ENCODE peak calls at places on chromosomes 4 and X, in five cellular contexts. One of them, this sample, is unnamed.
A peak's percentile ranks its signal among the peaks of the same experiment; 100 is the strongest.

GRCh38 chr4:187814737-187815465 is 180.7 kb upstream of the ZFP42 start:
- DNase-seq in hippocampal formation: no peak
- DNase-seq in cardiac fibroblast: peak; percentile 45
- DNase-seq in activated T-helper 1 cell treated with anti-CD3 and anti-CD28 coated beads, Interleukin-12 subunit alpha, Interleukin-12 subunit beta, Interleukin-2, Interleukin-4 antibody, amounts not matched to agents 30 ng/mL and 10 ng/mL and 1 ng/mL, durations not matched to agents 14 hours and 24 hours and 36 hours: no peak
- DNase-seq in activated T-cell treated with anti-CD3 and anti-CD28 coated beads, Interleukin-2, amount 50 U/mL, for 72 hours: peak; percentile 1
- DNase-seq in this sample: no peak

GRCh38 chrX:137033774-137034507 is at the start of gene GPR101:
- DNase-seq in activated T-helper 1 cell treated with anti-CD3 and anti-CD28 coated beads, Interleukin-12 subunit alpha, Interleukin-12 subunit beta, Interleukin-2, Interleukin-4 antibody, amounts not matched to agents 30 ng/mL and 10 ng/mL and 1 ng/mL, durations not matched to agents 14 hours and 24 hours and 36 hours: no peak
- DNase-seq in hippocampal formation: no peak
- DNase-seq in cardiac fibroblast: no peak
- DNase-seq in activated T-cell treated with anti-CD3 and anti-CD28 coated beads, Interleukin-2, amount 50 U/mL, for 72 hours: peak; percentile 20
- DNase-seq in this sample: no peak

GRCh38 chrX:132953358-132953757 is 5.1 kb downstream of the HS6ST2 start:
- DNase-seq in activated T-cell treated with anti-CD3 and anti-CD28 coated beads, Interleukin-2, amount 50 U/mL, for 72 hours: no peak
- DNase-seq in activated T-helper 1 cell treated with anti-CD3 and anti-CD28 coated beads, Interleukin-12 subunit alpha, Interleukin-12 subunit beta, Interleukin-2, Interleukin-4 antibody, amounts not matched to agents 30 ng/mL and 10 ng/mL and 1 ng/mL, durations not matched to agents 14 hours and 24 hours and 36 hours: no peak
- DNase-seq in hippocampal formation: no peak
- DNase-seq in cardiac fibroblast: no peak
- DNase-seq in this sample: no peak

GRCh38 chr4:62292911-62293310 is 1092.8 kb downstream of the ADGRL3 start:
- DNase-seq in cardiac fibroblast: no peak
- DNase-seq in activated T-cell treated with anti-CD3 and anti-CD28 coated beads, Interleukin-2, amount 50 U/mL, for 72 hours: no peak
- DNase-seq in hippocampal formation: no peak
- DNase-seq in activated T-helper 1 cell treated with anti-CD3 and anti-CD28 coated beads, Interleukin-12 subunit alpha, Interleukin-12 subunit beta, Interleukin-2, Interleukin-4 antibody, amounts not matched to agents 30 ng/mL and 10 ng/mL and 1 ng/mL, durations not matched to agents 14 hours and 24 hours and 36 hours: no peak
- DNase-seq in this sample: no peak

GRCh38 chr4:155748039-155748438 is 10.8 kb upstream of the GUCY1B1 start:
- DNase-seq in cardiac fibroblast: no peak
- DNase-seq in activated T-cell treated with anti-CD3 and anti-CD28 coated beads, Interleukin-2, amount 50 U/mL, for 72 hours: no peak
- DNase-seq in hippocampal formation: no peak
- DNase-seq in activated T-helper 1 cell treated with anti-CD3 and anti-CD28 coated beads, Interleukin-12 subunit alpha, Interleukin-12 subunit beta, Interleukin-2, Interleukin-4 antibody, amounts not matched to agents 30 ng/mL and 10 ng/mL and 1 ng/mL, durations not matched to agents 14 hours and 24 hours and 36 hours: no peak
- DNase-seq in this sample: no peak

GRCh38 chr4:138891610-138892009 is 124.0 kb upstream of the NOCT start:
- DNase-seq in activated T-helper 1 cell treated with anti-CD3 and anti-CD28 coated beads, Interleukin-12 subunit alpha, Interleukin-12 subunit beta, Interleukin-2, Interleukin-4 antibody, amounts not matched to agents 30 ng/mL and 10 ng/mL and 1 ng/mL, durations not matched to agents 14 hours and 24 hours and 36 hours: no peak
- DNase-seq in hippocampal formation: no peak
- DNase-seq in cardiac fibroblast: no peak
- DNase-seq in activated T-cell treated with anti-CD3 and anti-CD28 coated beads, Interleukin-2, amount 50 U/mL, for 72 hours: no peak
- DNase-seq in this sample: no peak

GRCh38 chrX:133649659-133650058 is 234.4 kb upstream of the GPC4 start:
- DNase-seq in hippocampal formation: no peak
- DNase-seq in activated T-helper 1 cell treated with anti-CD3 and anti-CD28 coated beads, Interleukin-12 subunit alpha, Interleukin-12 subunit beta, Interleukin-2, Interleukin-4 antibody, amounts not matched to agents 30 ng/mL and 10 ng/mL and 1 ng/mL, durations not matched to agents 14 hours and 24 hours and 36 hours: no peak
- DNase-seq in cardiac fibroblast: no peak
- DNase-seq in activated T-cell treated with anti-CD3 and anti-CD28 coated beads, Interleukin-2, amount 50 U/mL, for 72 hours: no peak
- DNase-seq in this sample: no peak

GRCh38 chrX:48599341-48599740 is 2.0 kb downstream of the WDR13 start:
- DNase-seq in activated T-helper 1 cell treated with anti-CD3 and anti-CD28 coated beads, Interleukin-12 subunit alpha, Interleukin-12 subunit beta, Interleukin-2, Interleukin-4 antibody, amounts not matched to agents 30 ng/mL and 10 ng/mL and 1 ng/mL, durations not matched to agents 14 hours and 24 hours and 36 hours: no peak
- DNase-seq in activated T-cell treated with anti-CD3 and anti-CD28 coated beads, Interleukin-2, amount 50 U/mL, for 72 hours: no peak
- DNase-seq in hippocampal formation: no peak
- DNase-seq in cardiac fibroblast: no peak
- DNase-seq in this sample: no peak

GRCh38 chr4:184267673-184268573 is 50.2 kb upstream of the ENPP6 start:
- DNase-seq in hippocampal formation: no peak
- DNase-seq in cardiac fibroblast: peak; percentile 98
- DNase-seq in activated T-helper 1 cell treated with anti-CD3 and anti-CD28 coated beads, Interleukin-12 subunit alpha, Interleukin-12 subunit beta, Interleukin-2, Interleukin-4 antibody, amounts not matched to agents 30 ng/mL and 10 ng/mL and 1 ng/mL, durations not matched to agents 14 hours and 24 hours and 36 hours: peak; percentile 81
- DNase-seq in activated T-cell treated with anti-CD3 and anti-CD28 coated beads, Interleukin-2, amount 50 U/mL, for 72 hours: peak; percentile 81
- DNase-seq in this sample: peak; percentile 85

GRCh38 chrX:40099046-40099968 is 1.5 kb upstream of the BCOR start:
- DNase-seq in cardiac fibroblast: peak; percentile 23
- DNase-seq in hippocampal formation: no peak
- DNase-seq in activated T-helper 1 cell treated with anti-CD3 and anti-CD28 coated beads, Interleukin-12 subunit alpha, Interleukin-12 subunit beta, Interleukin-2, Interleukin-4 antibody, amounts not matched to agents 30 ng/mL and 10 ng/mL and 1 ng/mL, durations not matched to agents 14 hours and 24 hours and 36 hours: peak; percentile 39
- DNase-seq in activated T-cell treated with anti-CD3 and anti-CD28 coated beads, Interleukin-2, amount 50 U/mL, for 72 hours: peak; percentile 67
- DNase-seq in this sample: peak; percentile 71

GRCh38 chr4:183675625-183676024 is 16.5 kb downstream of the TRAPPC11 start:
- DNase-seq in cardiac fibroblast: no peak
- DNase-seq in activated T-cell treated with anti-CD3 and anti-CD28 coated beads, Interleukin-2, amount 50 U/mL, for 72 hours: no peak
- DNase-seq in activated T-helper 1 cell treated with anti-CD3 and anti-CD28 coated beads, Interleukin-12 subunit alpha, Interleukin-12 subunit beta, Interleukin-2, Interleukin-4 antibody, amounts not matched to agents 30 ng/mL and 10 ng/mL and 1 ng/mL, durations not matched to agents 14 hours and 24 hours and 36 hours: no peak
- DNase-seq in hippocampal formation: no peak
- DNase-seq in this sample: no peak

GRCh38 chrX:153984351-153985178 is 12.0 kb downstream of the TMEM187 start:
- DNase-seq in activated T-cell treated with anti-CD3 and anti-CD28 coated beads, Interleukin-2, amount 50 U/mL, for 72 hours: peak; percentile 53
- DNase-seq in cardiac fibroblast: no peak
- DNase-seq in activated T-helper 1 cell treated with anti-CD3 and anti-CD28 coated beads, Interleukin-12 subunit alpha, Interleukin-12 subunit beta, Interleukin-2, Interleukin-4 antibody, amounts not matched to agents 30 ng/mL and 10 ng/mL and 1 ng/mL, durations not matched to agents 14 hours and 24 hours and 36 hours: no peak
- DNase-seq in hippocampal formation: no peak
- DNase-seq in this sample: no peak

GRCh38 chr4:78749972-78750727 is 26.0 kb upstream of the BMP2K start:
- DNase-seq in cardiac fibroblast: peak; percentile 43
- DNase-seq in activated T-cell treated with anti-CD3 and anti-CD28 coated beads, Interleukin-2, amount 50 U/mL, for 72 hours: no peak
- DNase-seq in hippocampal formation: peak; percentile 12
- DNase-seq in activated T-helper 1 cell treated with anti-CD3 and anti-CD28 coated beads, Interleukin-12 subunit alpha, Interleukin-12 subunit beta, Interleukin-2, Interleukin-4 antibody, amounts not matched to agents 30 ng/mL and 10 ng/mL and 1 ng/mL, durations not matched to agents 14 hours and 24 hours and 36 hours: no peak
- DNase-seq in this sample: no peak

GRCh38 chr4:168516841-168517240 is 20.0 kb downstream of the PALLD start:
- DNase-seq in activated T-cell treated with anti-CD3 and anti-CD28 coated beads, Interleukin-2, amount 50 U/mL, for 72 hours: no peak
- DNase-seq in cardiac fibroblast: no peak
- DNase-seq in hippocampal formation: no peak
- DNase-seq in activated T-helper 1 cell treated with anti-CD3 and anti-CD28 coated beads, Interleukin-12 subunit alpha, Interleukin-12 subunit beta, Interleukin-2, Interleukin-4 antibody, amounts not matched to agents 30 ng/mL and 10 ng/mL and 1 ng/mL, durations not matched to agents 14 hours and 24 hours and 36 hours: no peak
- DNase-seq in this sample: no peak

GRCh38 chr4:131348258-131348657 is 1800.8 kb upstream of the PCDH10 start:
- DNase-seq in hippocampal formation: no peak
- DNase-seq in activated T-helper 1 cell treated with anti-CD3 and anti-CD28 coated beads, Interleukin-12 subunit alpha, Interleukin-12 subunit beta, Interleukin-2, Interleukin-4 antibody, amounts not matched to agents 30 ng/mL and 10 ng/mL and 1 ng/mL, durations not matched to agents 14 hours and 24 hours and 36 hours: no peak
- DNase-seq in cardiac fibroblast: no peak
- DNase-seq in activated T-cell treated with anti-CD3 and anti-CD28 coated beads, Interleukin-2, amount 50 U/mL, for 72 hours: no peak
- DNase-seq in this sample: no peak

GRCh38 chrX:41561045-41561444 is 113.9 kb downstream of the NYX start:
- DNase-seq in hippocampal formation: no peak
- DNase-seq in activated T-helper 1 cell treated with anti-CD3 and anti-CD28 coated beads, Interleukin-12 subunit alpha, Interleukin-12 subunit beta, Interleukin-2, Interleukin-4 antibody, amounts not matched to agents 30 ng/mL and 10 ng/mL and 1 ng/mL, durations not matched to agents 14 hours and 24 hours and 36 hours: peak; percentile 25
- DNase-seq in cardiac fibroblast: peak; percentile 89
- DNase-seq in activated T-cell treated with anti-CD3 and anti-CD28 coated beads, Interleukin-2, amount 50 U/mL, for 72 hours: peak; percentile 48
- DNase-seq in this sample: peak; percentile 57

GRCh38 chr4:154414796-154415195 is 76.8 kb downstream of the DCHS2 start:
- DNase-seq in cardiac fibroblast: no peak
- DNase-seq in activated T-cell treated with anti-CD3 and anti-CD28 coated beads, Interleukin-2, amount 50 U/mL, for 72 hours: no peak
- DNase-seq in hippocampal formation: no peak
- DNase-seq in activated T-helper 1 cell treated with anti-CD3 and anti-CD28 coated beads, Interleukin-12 subunit alpha, Interleukin-12 subunit beta, Interleukin-2, Interleukin-4 antibody, amounts not matched to agents 30 ng/mL and 10 ng/mL and 1 ng/mL, durations not matched to agents 14 hours and 24 hours and 36 hours: no peak
- DNase-seq in this sample: no peak

GRCh38 chr4:5341151-5341925 is 290.1 kb downstream of the STK32B start:
- DNase-seq in activated T-helper 1 cell treated with anti-CD3 and anti-CD28 coated beads, Interleukin-12 subunit alpha, Interleukin-12 subunit beta, Interleukin-2, Interleukin-4 antibody, amounts not matched to agents 30 ng/mL and 10 ng/mL and 1 ng/mL, durations not matched to agents 14 hours and 24 hours and 36 hours: no peak
- DNase-seq in cardiac fibroblast: no peak
- DNase-seq in hippocampal formation: no peak
- DNase-seq in activated T-cell treated with anti-CD3 and anti-CD28 coated beads, Interleukin-2, amount 50 U/mL, for 72 hours: no peak
- DNase-seq in this sample: no peak

GRCh38 chr4:13143704-13144103 is 340.4 kb downstream of the RAB28 start:
- DNase-seq in hippocampal formation: no peak
- DNase-seq in activated T-cell treated with anti-CD3 and anti-CD28 coated beads, Interleukin-2, amount 50 U/mL, for 72 hours: no peak
- DNase-seq in activated T-helper 1 cell treated with anti-CD3 and anti-CD28 coated beads, Interleukin-12 subunit alpha, Interleukin-12 subunit beta, Interleukin-2, Interleukin-4 antibody, amounts not matched to agents 30 ng/mL and 10 ng/mL and 1 ng/mL, durations not matched to agents 14 hours and 24 hours and 36 hours: no peak
- DNase-seq in cardiac fibroblast: no peak
- DNase-seq in this sample: no peak

GRCh38 chrX:16082470-16083085 is 40.8 kb upstream of the GRPR start:
- DNase-seq in activated T-cell treated with anti-CD3 and anti-CD28 coated beads, Interleukin-2, amount 50 U/mL, for 72 hours: no peak
- DNase-seq in activated T-helper 1 cell treated with anti-CD3 and anti-CD28 coated beads, Interleukin-12 subunit alpha, Interleukin-12 subunit beta, Interleukin-2, Interleukin-4 antibody, amounts not matched to agents 30 ng/mL and 10 ng/mL and 1 ng/mL, durations not matched to agents 14 hours and 24 hours and 36 hours: no peak
- DNase-seq in hippocampal formation: no peak
- DNase-seq in cardiac fibroblast: no peak
- DNase-seq in this sample: no peak

GRCh38 chr4:61200991-61201526 is 933 bp downstream of the ADGRL3 start:
- DNase-seq in cardiac fibroblast: peak; percentile 59
- DNase-seq in hippocampal formation: peak; percentile 27
- DNase-seq in activated T-cell treated with anti-CD3 and anti-CD28 coated beads, Interleukin-2, amount 50 U/mL, for 72 hours: no peak
- DNase-seq in activated T-helper 1 cell treated with anti-CD3 and anti-CD28 coated beads, Interleukin-12 subunit alpha, Interleukin-12 subunit beta, Interleukin-2, Interleukin-4 antibody, amounts not matched to agents 30 ng/mL and 10 ng/mL and 1 ng/mL, durations not matched to agents 14 hours and 24 hours and 36 hours: no peak
- DNase-seq in this sample: no peak

GRCh38 chr4:24248674-24249644 is 335.4 kb downstream of the DHX15 start:
- DNase-seq in hippocampal formation: no peak
- DNase-seq in activated T-cell treated with anti-CD3 and anti-CD28 coated beads, Interleukin-2, amount 50 U/mL, for 72 hours: no peak
- DNase-seq in activated T-helper 1 cell treated with anti-CD3 and anti-CD28 coated beads, Interleukin-12 subunit alpha, Interleukin-12 subunit beta, Interleukin-2, Interleukin-4 antibody, amounts not matched to agents 30 ng/mL and 10 ng/mL and 1 ng/mL, durations not matched to agents 14 hours and 24 hours and 36 hours: no peak
- DNase-seq in cardiac fibroblast: peak; percentile 2
- DNase-seq in this sample: no peak

GRCh38 chr4:56055027-56055976 is 106.6 kb downstream of the CEP135 start:
- DNase-seq in cardiac fibroblast: no peak
- DNase-seq in activated T-helper 1 cell treated with anti-CD3 and anti-CD28 coated beads, Interleukin-12 subunit alpha, Interleukin-12 subunit beta, Interleukin-2, Interleukin-4 antibody, amounts not matched to agents 30 ng/mL and 10 ng/mL and 1 ng/mL, durations not matched to agents 14 hours and 24 hours and 36 hours: no peak
- DNase-seq in hippocampal formation: no peak
- DNase-seq in activated T-cell treated with anti-CD3 and anti-CD28 coated beads, Interleukin-2, amount 50 U/mL, for 72 hours: no peak
- DNase-seq in this sample: no peak

GRCh38 chr4:91113130-91113706 is 986.0 kb downstream of the CCSER1 start:
- DNase-seq in activated T-cell treated with anti-CD3 and anti-CD28 coated beads, Interleukin-2, amount 50 U/mL, for 72 hours: no peak
- DNase-seq in activated T-helper 1 cell treated with anti-CD3 and anti-CD28 coated beads, Interleukin-12 subunit alpha, Interleukin-12 subunit beta, Interleukin-2, Interleukin-4 antibody, amounts not matched to agents 30 ng/mL and 10 ng/mL and 1 ng/mL, durations not matched to agents 14 hours and 24 hours and 36 hours: no peak
- DNase-seq in hippocampal formation: peak; percentile 14
- DNase-seq in cardiac fibroblast: peak; percentile 50
- DNase-seq in this sample: no peak

GRCh38 chr4:140249351-140249750 is 95.4 kb upstream of the MAML3 start:
- DNase-seq in hippocampal formation: no peak
- DNase-seq in activated T-cell treated with anti-CD3 and anti-CD28 coated beads, Interleukin-2, amount 50 U/mL, for 72 hours: no peak
- DNase-seq in cardiac fibroblast: peak; percentile 66
- DNase-seq in activated T-helper 1 cell treated with anti-CD3 and anti-CD28 coated beads, Interleukin-12 subunit alpha, Interleukin-12 subunit beta, Interleukin-2, Interleukin-4 antibody, amounts not matched to agents 30 ng/mL and 10 ng/mL and 1 ng/mL, durations not matched to agents 14 hours and 24 hours and 36 hours: no peak
- DNase-seq in this sample: no peak

GRCh38 chrX:110282922-110283321 is 35.0 kb downstream of the AMMECR1 start:
- DNase-seq in activated T-helper 1 cell treated with anti-CD3 and anti-CD28 coated beads, Interleukin-12 subunit alpha, Interleukin-12 subunit beta, Interleukin-2, Interleukin-4 antibody, amounts not matched to agents 30 ng/mL and 10 ng/mL and 1 ng/mL, durations not matched to agents 14 hours and 24 hours and 36 hours: no peak
- DNase-seq in activated T-cell treated with anti-CD3 and anti-CD28 coated beads, Interleukin-2, amount 50 U/mL, for 72 hours: no peak
- DNase-seq in hippocampal formation: no peak
- DNase-seq in cardiac fibroblast: peak; percentile 26
- DNase-seq in this sample: no peak

GRCh38 chrX:68307767-68308166 is 125.5 kb downstream of the OPHN1 start:
- DNase-seq in activated T-helper 1 cell treated with anti-CD3 and anti-CD28 coated beads, Interleukin-12 subunit alpha, Interleukin-12 subunit beta, Interleukin-2, Interleukin-4 antibody, amounts not matched to agents 30 ng/mL and 10 ng/mL and 1 ng/mL, durations not matched to agents 14 hours and 24 hours and 36 hours: no peak
- DNase-seq in cardiac fibroblast: peak; percentile 84
- DNase-seq in activated T-cell treated with anti-CD3 and anti-CD28 coated beads, Interleukin-2, amount 50 U/mL, for 72 hours: no peak
- DNase-seq in hippocampal formation: no peak
- DNase-seq in this sample: no peak

GRCh38 chr4:26317766-26318165 is 3.0 kb upstream of the RBPJ start:
- DNase-seq in activated T-helper 1 cell treated with anti-CD3 and anti-CD28 coated beads, Interleukin-12 subunit alpha, Interleukin-12 subunit beta, Interleukin-2, Interleukin-4 antibody, amounts not matched to agents 30 ng/mL and 10 ng/mL and 1 ng/mL, durations not matched to agents 14 hours and 24 hours and 36 hours: no peak
- DNase-seq in cardiac fibroblast: no peak
- DNase-seq in hippocampal formation: no peak
- DNase-seq in activated T-cell treated with anti-CD3 and anti-CD28 coated beads, Interleukin-2, amount 50 U/mL, for 72 hours: no peak
- DNase-seq in this sample: no peak

GRCh38 chr4:11635336-11635735 is 206.6 kb upstream of the HS3ST1 start:
- DNase-seq in hippocampal formation: no peak
- DNase-seq in activated T-cell treated with anti-CD3 and anti-CD28 coated beads, Interleukin-2, amount 50 U/mL, for 72 hours: no peak
- DNase-seq in activated T-helper 1 cell treated with anti-CD3 and anti-CD28 coated beads, Interleukin-12 subunit alpha, Interleukin-12 subunit beta, Interleukin-2, Interleukin-4 antibody, amounts not matched to agents 30 ng/mL and 10 ng/mL and 1 ng/mL, durations not matched to agents 14 hours and 24 hours and 36 hours: no peak
- DNase-seq in cardiac fibroblast: peak; percentile 83
- DNase-seq in this sample: no peak

GRCh38 chr4:21113496-21114213 is 413.4 kb downstream of the PACRGL start:
- DNase-seq in activated T-helper 1 cell treated with anti-CD3 and anti-CD28 coated beads, Interleukin-12 subunit alpha, Interleukin-12 subunit beta, Interleukin-2, Interleukin-4 antibody, amounts not matched to agents 30 ng/mL and 10 ng/mL and 1 ng/mL, durations not matched to agents 14 hours and 24 hours and 36 hours: no peak
- DNase-seq in activated T-cell treated with anti-CD3 and anti-CD28 coated beads, Interleukin-2, amount 50 U/mL, for 72 hours: no peak
- DNase-seq in cardiac fibroblast: peak; percentile 9
- DNase-seq in hippocampal formation: peak; percentile 23
- DNase-seq in this sample: no peak

GRCh38 chr4:133147365-133147821 is 1.7 kb upstream of the PCDH10 start:
- DNase-seq in cardiac fibroblast: no peak
- DNase-seq in activated T-cell treated with anti-CD3 and anti-CD28 coated beads, Interleukin-2, amount 50 U/mL, for 72 hours: no peak
- DNase-seq in hippocampal formation: no peak
- DNase-seq in activated T-helper 1 cell treated with anti-CD3 and anti-CD28 coated beads, Interleukin-12 subunit alpha, Interleukin-12 subunit beta, Interleukin-2, Interleukin-4 antibody, amounts not matched to agents 30 ng/mL and 10 ng/mL and 1 ng/mL, durations not matched to agents 14 hours and 24 hours and 36 hours: no peak
- DNase-seq in this sample: no peak

GRCh38 chr4:180455226-180455625 is 1788.0 kb upstream of the TENM3 start:
- DNase-seq in activated T-cell treated with anti-CD3 and anti-CD28 coated beads, Interleukin-2, amount 50 U/mL, for 72 hours: no peak
- DNase-seq in cardiac fibroblast: no peak
- DNase-seq in activated T-helper 1 cell treated with anti-CD3 and anti-CD28 coated beads, Interleukin-12 subunit alpha, Interleukin-12 subunit beta, Interleukin-2, Interleukin-4 antibody, amounts not matched to agents 30 ng/mL and 10 ng/mL and 1 ng/mL, durations not matched to agents 14 hours and 24 hours and 36 hours: no peak
- DNase-seq in hippocampal formation: no peak
- DNase-seq in this sample: no peak

GRCh38 chr4:186148335-186148975 is 42.9 kb upstream of the CYP4V2 start:
- DNase-seq in cardiac fibroblast: no peak
- DNase-seq in activated T-cell treated with anti-CD3 and anti-CD28 coated beads, Interleukin-2, amount 50 U/mL, for 72 hours: no peak
- DNase-seq in hippocampal formation: no peak
- DNase-seq in activated T-helper 1 cell treated with anti-CD3 and anti-CD28 coated beads, Interleukin-12 subunit alpha, Interleukin-12 subunit beta, Interleukin-2, Interleukin-4 antibody, amounts not matched to agents 30 ng/mL and 10 ng/mL and 1 ng/mL, durations not matched to agents 14 hours and 24 hours and 36 hours: no peak
- DNase-seq in this sample: no peak

GRCh38 chrX:74246524-74246923 is 57.5 kb upstream of the ZCCHC13 start:
- DNase-seq in cardiac fibroblast: peak; percentile 60
- DNase-seq in hippocampal formation: no peak
- DNase-seq in activated T-helper 1 cell treated with anti-CD3 and anti-CD28 coated beads, Interleukin-12 subunit alpha, Interleukin-12 subunit beta, Interleukin-2, Interleukin-4 antibody, amounts not matched to agents 30 ng/mL and 10 ng/mL and 1 ng/mL, durations not matched to agents 14 hours and 24 hours and 36 hours: no peak
- DNase-seq in activated T-cell treated with anti-CD3 and anti-CD28 coated beads, Interleukin-2, amount 50 U/mL, for 72 hours: no peak
- DNase-seq in this sample: no peak

GRCh38 chr4:18422685-18423084 is 401.1 kb upstream of the LCORL start:
- DNase-seq in hippocampal formation: no peak
- DNase-seq in activated T-cell treated with anti-CD3 and anti-CD28 coated beads, Interleukin-2, amount 50 U/mL, for 72 hours: no peak
- DNase-seq in cardiac fibroblast: no peak
- DNase-seq in activated T-helper 1 cell treated with anti-CD3 and anti-CD28 coated beads, Interleukin-12 subunit alpha, Interleukin-12 subunit beta, Interleukin-2, Interleukin-4 antibody, amounts not matched to agents 30 ng/mL and 10 ng/mL and 1 ng/mL, durations not matched to agents 14 hours and 24 hours and 36 hours: no peak
- DNase-seq in this sample: no peak

GRCh38 chr4:149549911-149550310 is 265.7 kb downstream of the IQCM start:
- DNase-seq in activated T-helper 1 cell treated with anti-CD3 and anti-CD28 coated beads, Interleukin-12 subunit alpha, Interleukin-12 subunit beta, Interleukin-2, Interleukin-4 antibody, amounts not matched to agents 30 ng/mL and 10 ng/mL and 1 ng/mL, durations not matched to agents 14 hours and 24 hours and 36 hours: no peak
- DNase-seq in cardiac fibroblast: no peak
- DNase-seq in activated T-cell treated with anti-CD3 and anti-CD28 coated beads, Interleukin-2, amount 50 U/mL, for 72 hours: no peak
- DNase-seq in hippocampal formation: no peak
- DNase-seq in this sample: no peak

GRCh38 chrX:154534526-154535322 is 11.9 kb downstream of the G6PD start:
- DNase-seq in activated T-helper 1 cell treated with anti-CD3 and anti-CD28 coated beads, Interleukin-12 subunit alpha, Interleukin-12 subunit beta, Interleukin-2, Interleukin-4 antibody, amounts not matched to agents 30 ng/mL and 10 ng/mL and 1 ng/mL, durations not matched to agents 14 hours and 24 hours and 36 hours: peak; percentile 80
- DNase-seq in hippocampal formation: peak; percentile 74
- DNase-seq in activated T-cell treated with anti-CD3 and anti-CD28 coated beads, Interleukin-2, amount 50 U/mL, for 72 hours: peak; percentile 89
- DNase-seq in cardiac fibroblast: peak; percentile 83
- DNase-seq in this sample: peak; percentile 87